ENCODE peak calls at places on chromosome X, in four cellular contexts. G is IMR-90, X is upper lobe of left lung, O is PC-9. T is an unnamed sample.

GRCh38 chrX:30649859-30650258 is 3.4 kb upstream of the GK start:
- DNase-seq in G (peak; percentile 42), X (no peak), O (no peak), T (no peak)

GRCh38 chrX:32744906-32745305 is 466.4 kb downstream of the DMD start:
- DNase-seq in G (no peak), X (no peak), O (no peak), T (no peak)

GRCh38 chrX:73977542-73978169 is 326.3 kb upstream of the ZCCHC13 start:
- DNase-seq in G (no peak), X (no peak), O (no peak), T (no peak)

GRCh38 chrX:34918856-34919255 is 23.7 kb upstream of the FAM47B start:
- DNase-seq in G (peak; percentile 75), X (no peak), O (no peak), T (no peak)

GRCh38 chrX:15167826-15168225 is 102.1 kb downstream of the ASB9 start:
- DNase-seq in G (no peak), X (no peak), O (no peak), T (no peak)

GRCh38 chrX:50157545-50158125 is 43.2 kb downstream of the AKAP4 start:
- DNase-seq in G (no peak), X (no peak), O (no peak), T (no peak)

GRCh38 chrX:73963682-73964081 is 340.3 kb upstream of the ZCCHC13 start:
- DNase-seq in G (no peak), X (no peak), O (no peak), T (no peak)

GRCh38 chrX:131763674-131764073 is 219.8 kb downstream of the OR13H1 start:
- DNase-seq in G (peak; percentile 85), X (no peak), O (no peak), T (peak; percentile 37)

GRCh38 chrX:103398321-103398937 is 22.1 kb downstream of the BEX3 start:
- DNase-seq in G (peak; percentile 86), X (no peak), O (no peak), T (no peak)

GRCh38 chrX:3345281-3346081 is 971 bp downstream of the MXRA5 start:
- DNase-seq in G (no peak), X (peak; percentile 83), O (no peak), T (no peak)

GRCh38 chrX:31350808-31351074 is 278.9 kb upstream of the FTHL17 start:
- DNase-seq in G (no peak), X (no peak), O (no peak), T (no peak)

GRCh38 chrX:131827935-131828334 is 195.2 kb upstream of the STK26 start:
- DNase-seq in G (no peak), X (no peak), O (peak; percentile 39), T (no peak)

GRCh38 chrX:5726246-5726645 is 502.4 kb downstream of the NLGN4X start:
- DNase-seq in G (no peak), X (no peak), O (no peak), T (no peak)

GRCh38 chrX:123081766-123082165 is 102.3 kb upstream of the GRIA3 start:
- DNase-seq in G (no peak), X (no peak), O (no peak), T (no peak)
- H3K4me1 ChIP-seq in G (no peaks in the 10 kb centered on the region), X (no peaks in the 10 kb centered on the region), O (no peaks in the 10 kb centered on the region), T (no peaks in the 10 kb centered on the region)

GRCh38 chrX:9534686-9535085 is 69.8 kb downstream of the TBL1X start:
- DNase-seq in G (peak; percentile 19), X (no peak), O (no peak), T (no peak)
- H3K4me1 ChIP-seq in G (peaks cover 21% of the 10 kb centered on the region), X (no peaks in the 10 kb centered on the region), O (no peaks in the 10 kb centered on the region), T (no peaks in the 10 kb centered on the region)

DNA sequence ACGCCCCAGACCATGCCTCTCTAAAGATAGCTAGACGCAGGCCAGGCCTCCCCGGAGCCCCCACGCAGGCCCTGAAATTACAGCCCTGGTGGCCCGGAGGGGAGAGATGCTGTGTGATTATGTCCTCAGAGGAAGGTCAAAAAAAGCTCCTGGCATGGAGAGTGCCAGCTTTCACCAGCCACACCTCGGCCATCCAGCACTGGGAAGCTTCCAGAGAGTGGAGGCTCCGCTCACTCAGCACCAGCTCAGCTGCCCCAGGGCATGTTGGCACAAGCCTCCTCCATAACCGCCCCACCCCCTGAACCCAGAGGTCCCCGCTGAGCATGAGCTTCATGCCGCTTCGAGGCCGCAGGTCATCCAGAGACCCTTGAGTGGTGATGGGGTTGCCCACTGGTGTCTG is 4.6 kb upstream of the BGN start:
- DNase-seq in G (no peak), X (peak; percentile 22), O (no peak), T (no peak)
- H3K4me1 ChIP-seq in G (peaks cover 32% of the 10 kb centered on the region), X (peaks cover 44% of the 10 kb centered on the region), O (no peaks in the 10 kb centered on the region), T (peaks cover 57% of the 10 kb centered on the region)

GRCh38 chrX:38879631-38880220 is 78.5 kb downstream of the MID1IP1 start:
- DNase-seq in G (no peak), X (no peak), O (no peak), T (no peak)

GRCh38 chrX:38880460-38880859 is 79.2 kb downstream of the MID1IP1 start:
- DNase-seq in G (peak; percentile 56), X (no peak), O (no peak), T (no peak)

GRCh38 chrX:38881727-38882126 is 80.5 kb downstream of the MID1IP1 start:
- DNase-seq in G (no peak), X (no peak), O (no peak), T (no peak)

GRCh38 chrX:38881066-38881465 is 79.8 kb downstream of the MID1IP1 start:
- DNase-seq in G (no peak), X (no peak), O (no peak), T (no peak)

DNA sequence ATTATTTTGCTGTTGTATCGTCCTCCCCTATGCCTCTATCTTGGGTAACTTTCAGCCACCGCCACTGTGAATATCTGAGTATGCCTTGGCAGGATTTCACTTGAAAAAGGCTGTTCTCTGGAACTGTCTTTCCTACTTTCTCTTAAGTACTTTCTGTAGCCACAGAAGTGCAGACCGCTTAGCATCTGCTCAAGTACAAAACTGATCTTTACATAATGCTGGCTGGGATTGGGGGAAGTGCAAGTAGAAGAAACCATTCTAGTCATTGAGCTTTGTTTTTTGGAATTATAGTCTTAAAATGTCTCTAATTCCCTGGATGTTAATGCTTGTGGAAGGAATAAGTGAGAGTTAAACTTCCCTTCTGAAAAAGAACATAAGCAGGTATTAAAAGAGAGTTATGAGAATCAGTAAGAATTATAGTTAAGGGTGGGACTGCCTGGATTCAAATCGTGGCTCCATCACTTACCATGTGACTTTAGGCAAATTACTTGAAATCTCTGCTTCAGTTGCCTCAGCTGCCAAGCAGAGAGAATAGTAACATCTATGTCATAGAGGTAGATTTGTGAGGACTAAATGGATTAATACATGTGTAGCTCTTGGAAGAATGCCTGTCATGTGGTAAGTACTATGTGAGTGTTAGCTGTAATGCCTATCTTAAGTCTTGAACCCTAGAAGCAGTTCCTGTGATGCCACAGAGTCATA is 77.6 kb downstream of the MID1IP1 start:
- DNase-seq in G (no peak), X (no peak), O (no peak), T (no peak)
- H3K4me1 ChIP-seq in G (no peaks in the 10 kb centered on the region), X (no peaks in the 10 kb centered on the region), O (no peaks in the 10 kb centered on the region), T (no peaks in the 10 kb centered on the region)

GRCh38 chrX:40501456-40501855 is 79.3 kb upstream of the ATP6AP2 start:
- DNase-seq in G (no peak), X (no peak), O (no peak), T (no peak)

GRCh38 chrX:40496728-40497127 is 84.0 kb upstream of the ATP6AP2 start:
- DNase-seq in G (peak; percentile 29), X (no peak), O (no peak), T (no peak)

GRCh38 chrX:40495659-40496058 is 85.1 kb upstream of the ATP6AP2 start:
- DNase-seq in G (no peak), X (no peak), O (no peak), T (no peak)
- H3K4me1 ChIP-seq in G (no peaks in the 10 kb centered on the region), X (no peaks in the 10 kb centered on the region), O (no peaks in the 10 kb centered on the region), T (no peaks in the 10 kb centered on the region)

T was measured in esophagus squamous epithelium.